ENCODE peak calls at places on chromosomes 4 and X, in five cellular contexts. Y is kidney epithelial cell; D is naive thymus-derived CD4-positive, alpha-beta T cell; B is left kidney; Q is substantia nigra. G is an unnamed sample.
A peak's percentile ranks its signal among the peaks of the same experiment; 100 is the strongest.

GRCh38 chr4:122576261-122577188 is 44.3 kb downstream of the IL21 start:
- DNase-seq in Y (no peak), D (no peak), B (peak; percentile 69), Q (no peak), G (no peak)

GRCh38 chrX:73832319-73832718 is 269.3 kb downstream of the CHIC1 start:
- DNase-seq in Y (no peak), D (no peak), B (no peak), Q (no peak), G (no peak)

GRCh38 chr4:160880186-160880585 is 1283.6 kb downstream of the FSTL5 start:
- DNase-seq in Y (no peak), D (no peak), B (no peak), Q (no peak), G (no peak)

GRCh38 chrX:16695079-16695676 is 17.3 kb downstream of the CTPS2 start:
- DNase-seq in Y (no peak), D (peak; percentile 15), B (peak; percentile 59), Q (no peak), G (peak; percentile 50)

GRCh38 chr4:38292529-38292928 is 332.3 kb downstream of the PTTG2 start:
- DNase-seq in Y (no peak), D (no peak), B (no peak), Q (no peak), G (no peak)

GRCh38 chrX:122565952-122566351 is 618.1 kb upstream of the GRIA3 start:
- DNase-seq in Y (peak; percentile 74), D (no peak), B (peak; percentile 36), Q (no peak), G (no peak)

GRCh38 chr4:186628058-186628711 is 72.8 kb upstream of the MTNR1A start:
- DNase-seq in Y (no peak), D (no peak), B (no peak), Q (no peak), G (no peak)

GRCh38 chr4:37246891-37247290 is 2.3 kb downstream of the NWD2 start:
- DNase-seq in Y (no peak), D (no peak), B (no peak), Q (no peak), G (no peak)

GRCh38 chr4:184364100-184364921 is 110.0 kb downstream of the IRF2 start:
- DNase-seq in Y (no peak), D (no peak), B (peak; percentile 63), Q (no peak), G (no peak)

GRCh38 chrX:127947450-127947849 is 104.8 kb downstream of the ACTRT1 start:
- DNase-seq in Y (no peak), D (no peak), B (no peak), Q (no peak), G (no peak)

GRCh38 chr4:101288365-101289145 is 58.8 kb downstream of the PPP3CA start:
- DNase-seq in Y (no peak), D (no peak), B (peak; percentile 25), Q (no peak), G (no peak)

GRCh38 chr4:72522440-72522839 is 46.6 kb downstream of the ADAMTS3 start:
- DNase-seq in Y (no peak), D (no peak), B (no peak), Q (no peak), G (no peak)

GRCh38 chr4:113288691-113289090 is 239.2 kb downstream of the ANK2 start:
- DNase-seq in Y (no peak), D (no peak), B (no peak), Q (no peak), G (no peak)

GRCh38 chr4:40515037-40515397 is 114.6 kb downstream of the RBM47 start:
- DNase-seq in Y (peak; percentile 47), D (no peak), B (peak; percentile 81), Q (no peak), G (no peak)

GRCh38 chr4:53150631-53151488 is 215.0 kb downstream of the SCFD2 start:
- DNase-seq in Y (no peak), D (no peak), B (peak; percentile 27), Q (no peak), G (no peak)

GRCh38 chr4:8010618-8011017 is 71.0 kb upstream of the AFAP1 start:
- DNase-seq in Y (no peak), D (no peak), B (peak; percentile 99), Q (no peak), G (no peak)